ENCODE peak calls at places on chromosome 13, in five cellular contexts. L is left ventricle myocardium inferior, J is mucosa of descending colon, Q is cardiac muscle cell, M is Peyer's patch. E is an unnamed sample. For H3K36me3, the result is how much of the 10 kb centered on the place peaks cover.

GRCh38 chr13:32731576-32731975 is 145.3 kb downstream of the PDS5B start:
- DNase-seq in M (no peak), J (no peak), Q (no peak), L (no peak), E (no peak)

GRCh38 chr13:59176775-59177174 is 987.0 kb downstream of the DIAPH3 start:
- DNase-seq in J (no peak), L (no peak), Q (no peak), M (no peak), E (no peak)

GRCh38 chr13:74158028-74158427 is 23.8 kb upstream of the KLF12 start:
- DNase-seq in L (peak), M (no peak), Q (no peak), J (no peak), E (no peak)

GRCh38 chr13:75558130-75558840 is 8.7 kb downstream of the UCHL3 start:
- DNase-seq in J (no peak), M (no peak), L (no peak), Q (no peak), E (no peak)

GRCh38 chr13:98664047-98664446 is 87.1 kb upstream of the STK24 start:
- DNase-seq in L (no peak), Q (no peak), M (no peak), J (no peak), E (no peak)

GRCh38 chr13:20191902-20192469 is 752 bp downstream of the GJB2 start:
- DNase-seq in Q (no peak), M (no peak), L (no peak), J (peak), E (no peak)

GRCh38 chr13:33875658-33876401 is 57.9 kb downstream of the RFC3 start:
- DNase-seq in L (no peak), J (no peak), M (no peak), Q (no peak), E (no peak)

GRCh38 chr13:48769107-48769704 is 115.5 kb downstream of the CYSLTR2 start:
- DNase-seq in J (peak), M (peak), Q (peak), L (peak), E (peak)

GRCh38 chr13:77136902-77137420 is 110.0 kb upstream of the FBXL3 start:
- DNase-seq in L (no peak), Q (no peak), M (no peak), J (no peak), E (no peak)

GRCh38 chr13:92838786-92839185 is 387.8 kb upstream of the GPC6 start:
- DNase-seq in M (no peak), L (no peak), Q (no peak), J (no peak), E (no peak)

GRCh38 chr13:50598338-50598737 is 245.2 kb downstream of the DLEU7 start:
- DNase-seq in L (no peak), Q (no peak), M (peak), J (no peak), E (no peak)

GRCh38 chr13:81393110-81393509 is 1052.2 kb upstream of the SPRY2 start:
- DNase-seq in L (no peak), M (no peak), J (no peak), Q (no peak), E (no peak)

GRCh38 chr13:42266464-42266863 is 5.5 kb upstream of the AKAP11 start:
- DNase-seq in Q (peak), L (no peak), M (no peak), J (no peak), E (no peak)

GRCh38 chr13:36431204-36432105 is 840 bp upstream of the CCNA1 start:
- DNase-seq in J (no peak), M (no peak), Q (peak), L (no peak), E (no peak)

DNA sequence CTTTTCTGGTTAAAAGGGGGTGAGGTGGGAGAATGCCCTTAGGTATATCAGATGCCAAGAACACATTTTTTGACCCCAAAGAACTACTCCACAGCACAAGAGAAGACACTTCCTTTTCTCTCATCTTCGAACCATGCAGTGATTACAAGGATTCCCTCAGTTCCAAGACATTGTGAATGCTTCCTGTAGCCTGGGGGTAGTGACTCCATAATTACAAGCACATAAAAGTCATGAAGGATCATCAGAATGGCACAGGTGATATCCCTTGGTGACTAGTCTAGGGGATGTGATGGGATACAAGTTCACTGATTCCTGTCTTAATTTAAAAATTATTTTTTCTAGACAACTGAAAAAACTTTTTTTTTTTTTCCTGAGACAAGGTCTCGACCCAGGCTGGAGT is 78.0 kb downstream of the ZC3H13 start:
- DNase-seq in J (no peak), M (no peak), Q (no peak), L (no peak), E (no peak)
- H3K36me3 ChIP-seq in J (under half), M (under half), Q (under half), L (half or more), E (half or more)

GRCh38 chr13:112733112-112733511 is 43.3 kb downstream of the ATP11A start:
- DNase-seq in M (no peak), J (no peak), L (no peak), Q (no peak), E (no peak)
- H3K4me3 ChIP-seq in M (no peak), J (no peak), L (no peak), Q (no peak), E (no peak)

GRCh38 chr13:110472904-110473563 is 88.5 kb downstream of the RAB20 start:
- DNase-seq in L (no peak), Q (no peak), J (no peak), M (no peak), E (no peak)

GRCh38 chr13:110475550-110476219 is 85.8 kb downstream of the RAB20 start:
- DNase-seq in M (peak), L (no peak), Q (no peak), J (no peak), E (no peak)

GRCh38 chr13:110475117-110475516 is 86.4 kb downstream of the RAB20 start:
- DNase-seq in Q (no peak), M (no peak), J (no peak), L (no peak), E (no peak)

GRCh38 chr13:110476220-110476617 is 85.3 kb downstream of the RAB20 start:
- DNase-seq in M (no peak), Q (no peak), L (no peak), J (no peak), E (no peak)

GRCh38 chr13:110474713-110475112 is 86.8 kb downstream of the RAB20 start:
- DNase-seq in Q (no peak), L (no peak), M (no peak), J (no peak), E (no peak)
- H3K36me3 ChIP-seq in Q (under half), L (half or more), M (under half), J (under half), E (under half)

DNA sequence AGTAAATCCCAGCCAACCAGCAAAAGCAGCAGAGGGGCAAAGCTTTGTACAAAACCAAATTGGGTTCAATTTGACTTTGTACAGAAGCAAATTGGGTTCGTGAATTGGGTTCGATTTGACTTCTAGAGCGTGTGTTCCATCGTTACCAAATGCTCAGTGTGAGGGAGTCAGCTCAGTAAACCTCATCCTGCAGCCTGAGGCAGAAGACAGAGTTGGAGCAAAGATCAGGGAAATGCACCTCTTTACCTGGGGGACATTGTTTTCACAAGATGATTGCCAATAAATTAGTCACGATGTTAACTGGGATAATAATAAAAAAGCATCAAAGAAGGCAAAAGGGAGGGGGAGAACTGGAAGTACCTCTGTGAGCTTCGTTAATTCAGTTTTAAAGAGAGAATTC is 1.5 kb downstream of the RAB20 start:
- DNase-seq in L (no peak), J (no peak), M (no peak), Q (no peak), E (no peak)
- H3K4me3 ChIP-seq in L (peak), J (no peak), M (peak), Q (no peak), E (no peak)

DNA sequence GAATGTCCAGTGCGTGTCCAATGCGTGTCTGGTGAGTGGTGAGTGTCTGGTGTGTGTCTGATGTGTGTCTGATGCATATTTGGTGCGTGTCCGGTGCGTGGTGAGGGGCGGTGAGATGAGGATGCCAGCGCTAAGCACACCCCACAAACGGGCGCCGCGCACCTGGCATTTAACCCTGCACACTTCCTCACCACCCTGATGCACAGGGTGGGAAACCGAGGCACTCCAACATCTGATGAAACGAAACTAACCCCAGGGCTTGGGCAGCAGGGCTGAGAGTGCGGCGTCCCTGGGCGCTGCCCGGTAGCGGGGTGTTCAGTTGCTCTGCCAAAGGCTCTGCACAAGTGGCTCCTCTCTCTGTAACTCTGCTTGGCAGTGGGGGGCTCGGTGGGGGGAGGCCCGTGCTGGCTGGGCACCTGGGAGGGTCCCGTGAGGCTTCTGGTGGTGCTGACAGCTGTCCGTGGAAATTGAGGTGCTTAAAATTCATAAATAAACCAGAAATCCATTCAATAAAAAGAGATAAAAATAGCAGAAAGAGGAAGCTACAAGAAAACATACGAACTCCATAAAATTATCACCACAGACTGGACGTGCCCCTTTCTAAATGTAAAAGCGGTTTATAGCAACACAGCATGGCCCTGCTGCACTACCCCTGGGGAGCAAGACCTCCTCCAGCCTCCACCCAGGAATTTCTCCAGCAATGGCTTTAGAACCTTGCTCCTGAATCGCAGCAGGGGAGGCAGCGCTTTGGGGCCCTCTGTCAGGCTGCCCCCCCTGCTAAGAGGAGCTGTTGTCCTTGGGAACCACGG is 76.0 kb downstream of the RASA3 start:
- DNase-seq in Q (no peak), J (no peak), L (no peak), M (no peak), E (no peak)
- H3K36me3 ChIP-seq in Q (under half), J (under half), L (under half), M (under half), E (under half)

GRCh38 chr13:94234766-94235165 is 244.7 kb downstream of the DCT start:
- DNase-seq in L (no peak), Q (no peak), M (no peak), J (no peak), E (no peak)
- H3K4me3 ChIP-seq in L (no peak), Q (no peak), M (no peak), J (no peak), E (no peak)

GRCh38 chr13:26216042-26216441 is 6.1 kb downstream of the RNF6 start:
- DNase-seq in L (no peak), J (no peak), Q (no peak), M (no peak), E (no peak)
- H3K36me3 ChIP-seq in L (half or more), J (under half), Q (half or more), M (under half), E (under half)

DNA sequence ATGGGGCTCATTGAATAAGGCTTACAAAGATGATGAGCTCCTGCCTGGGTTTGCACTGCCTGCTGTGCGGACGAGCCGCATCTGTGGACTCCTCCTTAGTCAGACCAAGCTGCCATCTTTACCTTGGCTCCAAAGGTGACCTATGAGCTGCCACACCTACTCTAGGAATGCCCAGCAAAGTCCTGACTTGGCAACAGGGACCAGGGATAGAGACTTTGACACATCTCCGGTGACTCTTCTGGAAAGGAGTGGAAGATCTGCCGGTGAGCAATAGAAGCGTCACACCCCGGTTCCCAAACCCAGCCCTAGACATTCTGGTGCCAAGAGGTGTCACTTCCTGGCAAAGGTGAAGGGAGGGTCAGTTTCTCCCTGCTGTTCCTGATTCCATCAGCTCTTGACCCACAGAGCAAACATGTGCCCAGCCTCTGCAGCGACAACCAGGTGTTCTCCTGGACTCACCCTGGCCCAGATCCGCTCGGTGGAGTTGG is 50.2 kb upstream of the GTF3A start:
- DNase-seq in M (no peak), L (no peak), J (peak), Q (no peak), E (no peak)
- H3K4me3 ChIP-seq in M (no peak), L (no peak), J (no peak), Q (no peak), E (no peak)

GRCh38 chr13:30926781-30927180 is 5.7 kb upstream of the TEX26 start:
- DNase-seq in J (no peak), M (no peak), L (no peak), Q (no peak), E (no peak)
- H3K36me3 ChIP-seq in J (under half), M (under half), L (under half), Q (under half), E (under half)

DNA sequence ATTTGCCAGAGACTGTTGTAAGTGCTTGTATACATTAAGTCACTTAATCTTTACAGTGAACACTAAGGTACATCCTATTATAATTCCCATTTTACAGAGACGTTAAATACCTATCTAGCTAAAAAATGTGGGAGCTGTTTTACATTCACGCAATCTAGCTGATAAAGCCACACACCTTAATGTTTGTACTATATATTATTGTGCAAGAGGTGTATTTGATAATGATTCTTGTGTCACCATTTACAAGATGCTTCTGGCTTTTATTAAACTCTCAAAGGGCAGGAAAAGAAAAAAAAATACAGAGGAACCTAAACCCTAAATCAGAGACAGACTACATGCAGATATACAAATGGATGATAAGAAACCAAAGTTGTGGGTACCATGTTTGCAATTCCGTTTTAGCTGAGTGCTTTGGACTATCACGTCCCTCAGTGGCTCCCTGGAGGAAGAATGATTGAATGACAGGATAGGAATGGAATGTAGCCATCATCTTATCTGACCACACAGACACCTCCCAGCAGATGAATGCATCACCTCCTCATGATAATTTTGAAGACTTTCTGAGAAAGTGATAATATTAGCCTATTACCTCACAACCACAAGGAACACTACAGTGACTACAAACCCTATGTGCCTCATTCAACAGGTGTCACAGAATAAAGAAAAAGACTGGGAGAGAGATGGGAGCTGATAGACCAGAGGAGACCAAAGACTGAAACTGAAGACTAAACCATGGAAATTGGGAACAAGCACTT is 230.5 kb upstream of the SERP2 start:
- DNase-seq in Q (no peak), M (no peak), J (no peak), L (no peak), E (no peak)
- H3K4me3 ChIP-seq in Q (peak), M (peak), J (peak), L (peak), E (peak)